ENCODE peak calls at places on chromosomes 16 and 17, in six cellular contexts. One of them, this sample, is unnamed.

GRCh38 chr17:34382586-34383224 is 19.7 kb upstream of the CCL1 start:
- DNase-seq in activated CD4-positive, CD25-positive, alpha-beta regulatory T cell: no peak
- DNase-seq in Right ventricle myocardium superior: no peak
- DNase-seq in astrocyte of the spinal cord: no peak
- DNase-seq in activated effector memory CD4-positive, alpha-beta T cell treated with anti-CD3 and anti-CD28 coated beads, Interleukin-2, amount 50 U/mL, for 16 hours: peak; percentile 67
- DNase-seq in body of pancreas: no peak
- DNase-seq in this sample: no peak

GRCh38 chr16:81137012-81137335 is 40.8 kb upstream of the GCSH start:
- DNase-seq in activated effector memory CD4-positive, alpha-beta T cell treated with anti-CD3 and anti-CD28 coated beads, Interleukin-2, amount 50 U/mL, for 16 hours: no peak
- DNase-seq in astrocyte of the spinal cord: peak; percentile 20
- DNase-seq in Right ventricle myocardium superior: no peak
- DNase-seq in body of pancreas: no peak
- DNase-seq in activated CD4-positive, CD25-positive, alpha-beta regulatory T cell: no peak
- DNase-seq in this sample: no peak

GRCh38 chr16:47667956-47668355 is 206.8 kb downstream of the PHKB start:
- DNase-seq in body of pancreas: no peak
- DNase-seq in astrocyte of the spinal cord: peak; percentile 22
- DNase-seq in activated CD4-positive, CD25-positive, alpha-beta regulatory T cell: no peak
- DNase-seq in activated effector memory CD4-positive, alpha-beta T cell treated with anti-CD3 and anti-CD28 coated beads, Interleukin-2, amount 50 U/mL, for 16 hours: no peak
- DNase-seq in Right ventricle myocardium superior: no peak
- DNase-seq in this sample: no peak

GRCh38 chr17:45883063-45883462 is 11.3 kb upstream of the MAPT start:
- DNase-seq in activated effector memory CD4-positive, alpha-beta T cell treated with anti-CD3 and anti-CD28 coated beads, Interleukin-2, amount 50 U/mL, for 16 hours: no peak
- DNase-seq in activated CD4-positive, CD25-positive, alpha-beta regulatory T cell: no peak
- DNase-seq in astrocyte of the spinal cord: no peak
- DNase-seq in body of pancreas: no peak
- DNase-seq in Right ventricle myocardium superior: no peak
- DNase-seq in this sample: no peak

GRCh38 chr17:57135748-57136342 is 50.8 kb downstream of the AKAP1 start:
- DNase-seq in astrocyte of the spinal cord: no peak
- DNase-seq in body of pancreas: no peak
- DNase-seq in activated CD4-positive, CD25-positive, alpha-beta regulatory T cell: no peak
- DNase-seq in Right ventricle myocardium superior: no peak
- DNase-seq in activated effector memory CD4-positive, alpha-beta T cell treated with anti-CD3 and anti-CD28 coated beads, Interleukin-2, amount 50 U/mL, for 16 hours: no peak
- DNase-seq in this sample: no peak

GRCh38 chr17:9024497-9024896 is 3.2 kb downstream of the NTN1 start:
- DNase-seq in activated CD4-positive, CD25-positive, alpha-beta regulatory T cell: no peak
- DNase-seq in body of pancreas: no peak
- DNase-seq in astrocyte of the spinal cord: no peak
- DNase-seq in Right ventricle myocardium superior: no peak
- DNase-seq in activated effector memory CD4-positive, alpha-beta T cell treated with anti-CD3 and anti-CD28 coated beads, Interleukin-2, amount 50 U/mL, for 16 hours: peak; percentile 46
- DNase-seq in this sample: no peak

GRCh38 chr16:75257886-75258806 is 6.7 kb upstream of the BCAR1 start:
- DNase-seq in activated CD4-positive, CD25-positive, alpha-beta regulatory T cell: no peak
- DNase-seq in Right ventricle myocardium superior: no peak
- DNase-seq in body of pancreas: no peak
- DNase-seq in activated effector memory CD4-positive, alpha-beta T cell treated with anti-CD3 and anti-CD28 coated beads, Interleukin-2, amount 50 U/mL, for 16 hours: no peak
- DNase-seq in astrocyte of the spinal cord: no peak
- DNase-seq in this sample: no peak

GRCh38 chr17:6080711-6081430 is 10.7 kb downstream of the WSCD1 start:
- DNase-seq in activated CD4-positive, CD25-positive, alpha-beta regulatory T cell: no peak
- DNase-seq in astrocyte of the spinal cord: no peak
- DNase-seq in activated effector memory CD4-positive, alpha-beta T cell treated with anti-CD3 and anti-CD28 coated beads, Interleukin-2, amount 50 U/mL, for 16 hours: no peak
- DNase-seq in body of pancreas: no peak
- DNase-seq in Right ventricle myocardium superior: no peak
- DNase-seq in this sample: no peak

GRCh38 chr16:5027575-5028235 is 6.0 kb downstream of the NAGPA start:
- DNase-seq in activated effector memory CD4-positive, alpha-beta T cell treated with anti-CD3 and anti-CD28 coated beads, Interleukin-2, amount 50 U/mL, for 16 hours: no peak
- DNase-seq in body of pancreas: no peak
- DNase-seq in astrocyte of the spinal cord: no peak
- DNase-seq in activated CD4-positive, CD25-positive, alpha-beta regulatory T cell: no peak
- DNase-seq in Right ventricle myocardium superior: no peak
- DNase-seq in this sample: peak; percentile 76

GRCh38 chr17:27244481-27245223 is 49.3 kb upstream of the WSB1 start:
- DNase-seq in activated CD4-positive, CD25-positive, alpha-beta regulatory T cell: no peak
- DNase-seq in activated effector memory CD4-positive, alpha-beta T cell treated with anti-CD3 and anti-CD28 coated beads, Interleukin-2, amount 50 U/mL, for 16 hours: no peak
- DNase-seq in body of pancreas: peak; percentile 45
- DNase-seq in Right ventricle myocardium superior: peak; percentile 82
- DNase-seq in astrocyte of the spinal cord: peak; percentile 81
- DNase-seq in this sample: peak; percentile 79

GRCh38 chr17:57109393-57110151 is 24.5 kb downstream of the AKAP1 start:
- DNase-seq in body of pancreas: no peak
- DNase-seq in activated CD4-positive, CD25-positive, alpha-beta regulatory T cell: no peak
- DNase-seq in activated effector memory CD4-positive, alpha-beta T cell treated with anti-CD3 and anti-CD28 coated beads, Interleukin-2, amount 50 U/mL, for 16 hours: no peak
- DNase-seq in Right ventricle myocardium superior: peak; percentile 85
- DNase-seq in astrocyte of the spinal cord: no peak
- DNase-seq in this sample: no peak

GRCh38 chr17:2059837-2060658 is 5.1 kb downstream of the HIC1 start:
- DNase-seq in activated effector memory CD4-positive, alpha-beta T cell treated with anti-CD3 and anti-CD28 coated beads, Interleukin-2, amount 50 U/mL, for 16 hours: no peak
- DNase-seq in activated CD4-positive, CD25-positive, alpha-beta regulatory T cell: no peak
- DNase-seq in body of pancreas: no peak
- DNase-seq in Right ventricle myocardium superior: no peak
- DNase-seq in astrocyte of the spinal cord: no peak
- DNase-seq in this sample: no peak

GRCh38 chr17:37813753-37814152 is 68.9 kb upstream of the HNF1B start:
- DNase-seq in astrocyte of the spinal cord: peak; percentile 94
- DNase-seq in Right ventricle myocardium superior: no peak
- DNase-seq in activated CD4-positive, CD25-positive, alpha-beta regulatory T cell: no peak
- DNase-seq in body of pancreas: no peak
- DNase-seq in activated effector memory CD4-positive, alpha-beta T cell treated with anti-CD3 and anti-CD28 coated beads, Interleukin-2, amount 50 U/mL, for 16 hours: no peak
- DNase-seq in this sample: no peak

GRCh38 chr17:44623070-44623725 is 33.1 kb upstream of the MEIOC start:
- DNase-seq in astrocyte of the spinal cord: peak; percentile 34
- DNase-seq in activated CD4-positive, CD25-positive, alpha-beta regulatory T cell: no peak
- DNase-seq in Right ventricle myocardium superior: no peak
- DNase-seq in body of pancreas: no peak
- DNase-seq in activated effector memory CD4-positive, alpha-beta T cell treated with anti-CD3 and anti-CD28 coated beads, Interleukin-2, amount 50 U/mL, for 16 hours: no peak
- DNase-seq in this sample: peak; percentile 13

GRCh38 chr17:19502517-19502916 is 31.1 kb upstream of the SLC47A1 start:
- DNase-seq in astrocyte of the spinal cord: no peak
- DNase-seq in Right ventricle myocardium superior: no peak
- DNase-seq in activated effector memory CD4-positive, alpha-beta T cell treated with anti-CD3 and anti-CD28 coated beads, Interleukin-2, amount 50 U/mL, for 16 hours: peak; percentile 71
- DNase-seq in activated CD4-positive, CD25-positive, alpha-beta regulatory T cell: no peak
- DNase-seq in body of pancreas: no peak
- DNase-seq in this sample: no peak